ENCODE peak calls at places on chromosomes 7 and 10, in five cellular contexts. Y, K, V, Z and I are unnamed samples.

GRCh38 chr7:26369519-26370385 is 78.1 kb downstream of the SNX10 start:
- DNase-seq in Y (peak; percentile 36), K (no peak), V (peak; percentile 42), Z (no peak), I (peak; percentile 81)

GRCh38 chr10:78316451-78316931 is 282.8 kb downstream of the RPS24 start:
- DNase-seq in Y (no peak), K (no peak), V (no peak), Z (no peak), I (no peak)

GRCh38 chr7:37096341-37096740 is 352.3 kb downstream of the ELMO1 start:
- DNase-seq in Y (no peak), K (no peak), V (no peak), Z (no peak), I (no peak)

GRCh38 chr10:59362184-59362966 is at the start of gene FAM13C:
- DNase-seq in Y (peak; percentile 75), K (peak; percentile 9), V (peak; percentile 32), Z (no peak), I (peak; percentile 49)

GRCh38 chr7:5479133-5479745 is 55.6 kb upstream of the TNRC18 start:
- DNase-seq in Y (no peak), K (no peak), V (no peak), Z (no peak), I (no peak)

GRCh38 chr7:159048656-159049055 is 96.0 kb downstream of the VIPR2 start:
- DNase-seq in Y (no peak), K (no peak), V (no peak), Z (no peak), I (no peak)

GRCh38 chr10:132065491-132066105 is at the start of gene JAKMIP3:
- DNase-seq in Y (peak; percentile 29), K (no peak), V (no peak), Z (no peak), I (peak; percentile 65)

GRCh38 chr10:91713471-91714072 is 80.7 kb upstream of the PPP1R3C start:
- DNase-seq in Y (no peak), K (no peak), V (no peak), Z (no peak), I (no peak)

GRCh38 chr7:37495574-37496184 is 47.0 kb upstream of the ELMO1 start:
- DNase-seq in Y (no peak), K (no peak), V (peak; percentile 55), Z (no peak), I (peak; percentile 58)

GRCh38 chr10:70736470-70736982 is 48.7 kb downstream of the TBATA start:
- DNase-seq in Y (no peak), K (no peak), V (no peak), Z (no peak), I (no peak)

GRCh38 chr10:96721207-96721572 is 876 bp upstream of the PIK3AP1 start:
- DNase-seq in Y (no peak), K (no peak), V (no peak), Z (no peak), I (no peak)

GRCh38 chr7:140297192-140297591 is 101.1 kb downstream of the SLC37A3 start:
- DNase-seq in Y (no peak), K (no peak), V (no peak), Z (no peak), I (no peak)

GRCh38 chr10:95562326-95562725 is 1.2 kb upstream of the SORBS1 start:
- DNase-seq in Y (no peak), K (no peak), V (no peak), Z (no peak), I (no peak)

GRCh38 chr7:127652333-127653248 is 597 bp downstream of the SND1 start:
- DNase-seq in Y (no peak), K (no peak), V (no peak), Z (no peak), I (peak; percentile 33)

GRCh38 chr7:130494480-130494879 is 2.6 kb downstream of the MEST start:
- DNase-seq in Y (no peak), K (no peak), V (no peak), Z (no peak), I (no peak)

GRCh38 chr7:79933144-79933543 is 201.5 kb upstream of the GNAI1 start:
- DNase-seq in Y (no peak), K (no peak), V (no peak), Z (no peak), I (no peak)

GRCh38 chr10:32000937-32001336 is 55.3 kb downstream of the KIF5B start:
- DNase-seq in Y (no peak), K (no peak), V (no peak), Z (no peak), I (no peak)

GRCh38 chr10:102647433-102648268 is 3.4 kb downstream of the TRIM8 start:
- DNase-seq in Y (no peak), K (peak; percentile 29), V (no peak), Z (no peak), I (no peak)

GRCh38 chr10:47421057-47421952 is 37.2 kb upstream of the ZNF488 start:
- DNase-seq in Y (no peak), K (no peak), V (peak; percentile 4), Z (no peak), I (no peak)

GRCh38 chr10:89615824-89616223 is 29.2 kb downstream of the PANK1 start:
- DNase-seq in Y (no peak), K (no peak), V (no peak), Z (no peak), I (peak; percentile 17)

GRCh38 chr7:33428415-33428814 is 299.1 kb downstream of the BBS9 start:
- DNase-seq in Y (no peak), K (no peak), V (no peak), Z (no peak), I (no peak)

GRCh38 chr10:63388421-63389031 is 77.3 kb downstream of the JMJD1C start:
- DNase-seq in Y (no peak), K (no peak), V (peak; percentile 12), Z (no peak), I (no peak)

GRCh38 chr7:24917510-24918239 is 62.3 kb downstream of the OSBPL3 start:
- DNase-seq in Y (no peak), K (no peak), V (no peak), Z (no peak), I (no peak)

GRCh38 chr7:70776627-70777101 is 355.3 kb upstream of the GALNT17 start:
- DNase-seq in Y (no peak), K (no peak), V (no peak), Z (no peak), I (no peak)

GRCh38 chr10:3000063-3000462 is 67.3 kb upstream of the PFKP start:
- DNase-seq in Y (no peak), K (no peak), V (no peak), Z (no peak), I (no peak)

GRCh38 chr10:21587391-21587790 is 53.4 kb downstream of the MLLT10 start:
- DNase-seq in Y (no peak), K (no peak), V (no peak), Z (no peak), I (no peak)

GRCh38 chr10:83332695-83333094 is 806.6 kb upstream of the GHITM start:
- DNase-seq in Y (no peak), K (no peak), V (no peak), Z (no peak), I (no peak)

GRCh38 chr10:126997801-126998590 is 92.8 kb downstream of the DOCK1 start:
- DNase-seq in Y (no peak), K (no peak), V (no peak), Z (no peak), I (no peak)

GRCh38 chr10:121501796-121502195 is 96.4 kb downstream of the FGFR2 start:
- DNase-seq in Y (no peak), K (no peak), V (no peak), Z (no peak), I (no peak)

GRCh38 chr7:13293264-13294002 is 606.0 kb downstream of the ARL4A start:
- DNase-seq in Y (no peak), K (no peak), V (no peak), Z (no peak), I (no peak)

GRCh38 chr10:3472705-3473078 is 300.1 kb upstream of the PITRM1 start:
- DNase-seq in Y (no peak), K (no peak), V (no peak), Z (no peak), I (peak; percentile 48)

GRCh38 chr10:123045961-123046731 is 37.3 kb downstream of the ACADSB start:
- DNase-seq in Y (no peak), K (no peak), V (no peak), Z (no peak), I (no peak)

GRCh38 chr7:24304494-24305095 is 20.6 kb downstream of the NPY start:
- DNase-seq in Y (peak; percentile 20), K (no peak), V (no peak), Z (no peak), I (no peak)

GRCh38 chr10:1368772-1369171 is 312.6 kb downstream of the WDR37 start:
- DNase-seq in Y (peak; percentile 70), K (no peak), V (peak; percentile 73), Z (no peak), I (peak; percentile 18)

GRCh38 chr7:132703742-132704141 is 127.5 kb upstream of the PLXNA4 start:
- DNase-seq in Y (no peak), K (no peak), V (no peak), Z (no peak), I (no peak)

GRCh38 chr7:44867073-44867990 is 18.0 kb downstream of the PURB start:
- DNase-seq in Y (no peak), K (no peak), V (no peak), Z (no peak), I (peak; percentile 80)